ENCODE peak calls at places on chromosomes 4 and X, in seven cellular contexts. One of them, this sample, is unnamed.

GRCh38 chrX:74119016-74119910 is 184.7 kb upstream of the ZCCHC13 start:
- DNase-seq in PC-9: peak
- DNase-seq in tibial artery: no peak
- DNase-seq in choroid plexus epithelial cell: peak
- DNase-seq in H9: no peak
- DNase-seq in GM23338: no peak
- DNase-seq in lower lobe of right lung: no peak
- DNase-seq in this sample: peak

GRCh38 chr4:69760455-69760854 is at the start of gene SULT1B1:
- DNase-seq in PC-9: no peak
- DNase-seq in tibial artery: peak
- DNase-seq in choroid plexus epithelial cell: peak
- DNase-seq in H9: no peak
- DNase-seq in GM23338: no peak
- DNase-seq in lower lobe of right lung: peak
- DNase-seq in this sample: peak

GRCh38 chrX:130051176-130051845 is 59.0 kb downstream of the ELF4 start:
- DNase-seq in PC-9: no peak
- DNase-seq in tibial artery: no peak
- DNase-seq in choroid plexus epithelial cell: no peak
- DNase-seq in H9: no peak
- DNase-seq in GM23338: no peak
- DNase-seq in lower lobe of right lung: no peak
- DNase-seq in this sample: no peak

GRCh38 chr4:3372933-3373465 is 68.8 kb upstream of the HGFAC start:
- DNase-seq in PC-9: no peak
- DNase-seq in tibial artery: peak
- DNase-seq in choroid plexus epithelial cell: no peak
- DNase-seq in H9: no peak
- DNase-seq in GM23338: no peak
- DNase-seq in lower lobe of right lung: peak
- DNase-seq in this sample: peak

GRCh38 chrX:47198026-47198686 is 4.5 kb downstream of the UBA1 start:
- DNase-seq in PC-9: no peak
- DNase-seq in tibial artery: no peak
- DNase-seq in choroid plexus epithelial cell: peak
- DNase-seq in H9: peak
- DNase-seq in GM23338: peak
- DNase-seq in lower lobe of right lung: no peak
- DNase-seq in this sample: no peak

GRCh38 chr4:146273204-146273901 is 59.0 kb downstream of the REELD1 start:
- DNase-seq in PC-9: no peak
- DNase-seq in tibial artery: no peak
- DNase-seq in choroid plexus epithelial cell: no peak
- DNase-seq in H9: no peak
- DNase-seq in GM23338: no peak
- DNase-seq in lower lobe of right lung: no peak
- DNase-seq in this sample: peak

GRCh38 chrX:109719262-109719661 is 13.8 kb downstream of the ACSL4 start:
- DNase-seq in PC-9: no peak
- DNase-seq in tibial artery: no peak
- DNase-seq in choroid plexus epithelial cell: no peak
- DNase-seq in H9: no peak
- DNase-seq in GM23338: peak
- DNase-seq in lower lobe of right lung: no peak
- DNase-seq in this sample: no peak

GRCh38 chr4:129218897-129219296 is 122.9 kb downstream of the C4orf33 start:
- DNase-seq in PC-9: no peak
- DNase-seq in tibial artery: no peak
- DNase-seq in choroid plexus epithelial cell: peak
- DNase-seq in H9: no peak
- DNase-seq in GM23338: no peak
- DNase-seq in lower lobe of right lung: no peak
- DNase-seq in this sample: no peak

GRCh38 chrX:9610774-9611392 is 146.0 kb downstream of the TBL1X start:
- DNase-seq in PC-9: no peak
- DNase-seq in tibial artery: no peak
- DNase-seq in choroid plexus epithelial cell: peak
- DNase-seq in H9: no peak
- DNase-seq in GM23338: no peak
- DNase-seq in lower lobe of right lung: no peak
- DNase-seq in this sample: no peak

GRCh38 chrX:18887177-18887820 is 96.6 kb downstream of the PHKA2 start:
- DNase-seq in PC-9: no peak
- DNase-seq in tibial artery: no peak
- DNase-seq in choroid plexus epithelial cell: no peak
- DNase-seq in H9: no peak
- DNase-seq in GM23338: peak
- DNase-seq in lower lobe of right lung: peak
- DNase-seq in this sample: no peak

GRCh38 chrX:13476384-13476783 is 93.0 kb upstream of the EGFL6 start:
- DNase-seq in PC-9: no peak
- DNase-seq in tibial artery: no peak
- DNase-seq in choroid plexus epithelial cell: no peak
- DNase-seq in H9: no peak
- DNase-seq in GM23338: no peak
- DNase-seq in lower lobe of right lung: no peak
- DNase-seq in this sample: no peak

GRCh38 chr4:107380190-107380589 is 339.8 kb downstream of the PAPSS1 start:
- DNase-seq in PC-9: no peak
- DNase-seq in tibial artery: no peak
- DNase-seq in choroid plexus epithelial cell: peak
- DNase-seq in H9: no peak
- DNase-seq in GM23338: no peak
- DNase-seq in lower lobe of right lung: no peak
- DNase-seq in this sample: no peak

GRCh38 chr4:153785830-153786721 is 2.8 kb downstream of the SFRP2 start:
- DNase-seq in PC-9: no peak
- DNase-seq in tibial artery: no peak
- DNase-seq in choroid plexus epithelial cell: peak
- DNase-seq in H9: no peak
- DNase-seq in GM23338: peak
- DNase-seq in lower lobe of right lung: no peak
- DNase-seq in this sample: no peak
- TF ChIP-seq CTCF in PC-9: peak
- TF ChIP-seq CTCF in tibial artery: peak
- TF ChIP-seq CTCF in choroid plexus epithelial cell: peak
- TF ChIP-seq CTCF in H9: peak
- TF ChIP-seq CTCF in GM23338: peak
- TF ChIP-seq CTCF in lower lobe of right lung: peak
- TF ChIP-seq CTCF in this sample: peak

GRCh38 chrX:123860983-123861382 is 1.1 kb downstream of the XIAP start:
- DNase-seq in PC-9: no peak
- DNase-seq in tibial artery: no peak
- DNase-seq in choroid plexus epithelial cell: peak
- DNase-seq in H9: no peak
- DNase-seq in GM23338: no peak
- DNase-seq in lower lobe of right lung: no peak
- DNase-seq in this sample: no peak

GRCh38 chrX:123859409-123859827 is 435 bp upstream of the XIAP start:
- DNase-seq in PC-9: no peak
- DNase-seq in tibial artery: peak
- DNase-seq in choroid plexus epithelial cell: no peak
- DNase-seq in H9: no peak
- DNase-seq in GM23338: peak
- DNase-seq in lower lobe of right lung: no peak
- DNase-seq in this sample: no peak

GRCh38 chrX:123860506-123860840 is 620 bp downstream of the XIAP start:
- DNase-seq in PC-9: no peak
- DNase-seq in tibial artery: no peak
- DNase-seq in choroid plexus epithelial cell: peak
- DNase-seq in H9: no peak
- DNase-seq in GM23338: no peak
- DNase-seq in lower lobe of right lung: no peak
- DNase-seq in this sample: no peak

GRCh38 chrX:123854329-123854728 is 5.5 kb upstream of the XIAP start:
- DNase-seq in PC-9: no peak
- DNase-seq in tibial artery: no peak
- DNase-seq in choroid plexus epithelial cell: no peak
- DNase-seq in H9: no peak
- DNase-seq in GM23338: no peak
- DNase-seq in lower lobe of right lung: no peak
- DNase-seq in this sample: no peak

GRCh38 chrX:123859828-123860505 is at the start of gene XIAP:
- DNase-seq in PC-9: peak
- DNase-seq in tibial artery: peak
- DNase-seq in choroid plexus epithelial cell: peak
- DNase-seq in H9: peak
- DNase-seq in GM23338: peak
- DNase-seq in lower lobe of right lung: peak
- DNase-seq in this sample: peak
- TF ChIP-seq CTCF in PC-9: no peak
- TF ChIP-seq CTCF in tibial artery: no peak
- TF ChIP-seq CTCF in choroid plexus epithelial cell: peak
- TF ChIP-seq CTCF in H9: no peak
- TF ChIP-seq CTCF in GM23338: no peak
- TF ChIP-seq CTCF in lower lobe of right lung: no peak
- TF ChIP-seq CTCF in this sample: no peak

DNA sequence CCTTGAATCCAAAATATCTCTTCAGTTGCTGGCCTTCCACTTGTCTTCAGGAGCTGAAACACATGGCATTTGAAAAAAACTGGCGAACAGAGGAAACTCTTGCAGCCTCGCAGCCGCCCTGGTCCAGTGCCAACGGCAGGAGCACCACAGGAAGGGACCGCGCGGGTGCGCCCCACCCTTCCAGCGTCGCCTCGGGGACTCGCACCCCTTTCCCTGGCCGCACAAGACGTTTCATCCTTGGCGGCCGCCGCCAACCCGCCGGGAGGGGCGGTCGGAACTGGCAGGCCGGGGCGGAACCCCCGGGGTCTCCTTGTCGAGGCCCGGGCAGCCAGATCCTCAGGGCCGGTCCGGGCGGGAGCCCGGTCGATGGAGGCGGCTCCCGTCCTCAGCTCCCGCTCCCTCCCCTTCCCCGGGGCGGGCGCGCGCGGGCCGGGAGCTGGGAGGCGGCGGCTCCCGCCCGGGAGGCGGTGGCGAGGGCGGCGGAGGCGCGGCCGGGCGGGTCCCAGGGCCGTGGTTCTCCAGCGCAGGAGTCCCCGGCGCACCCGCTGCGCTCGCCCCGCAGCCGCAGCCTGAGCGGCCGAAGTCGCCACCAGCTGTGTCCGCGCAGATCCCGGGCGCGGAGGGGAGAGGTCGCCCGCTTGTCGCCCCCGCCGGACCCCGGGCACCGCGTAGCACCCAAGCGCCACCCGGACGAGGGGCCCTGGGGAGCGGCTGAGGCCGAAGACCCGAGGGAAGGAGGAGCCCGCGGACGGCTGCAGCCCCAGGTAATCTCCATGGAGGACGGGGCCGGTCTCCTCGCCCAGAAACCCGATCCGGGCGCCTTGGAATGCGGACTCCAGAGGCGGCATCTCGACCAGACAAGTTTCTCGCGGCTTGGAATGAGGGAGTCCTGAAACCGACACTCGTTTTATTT is 882 bp upstream of the NDST3 start:
- DNase-seq in PC-9: peak
- DNase-seq in tibial artery: no peak
- DNase-seq in choroid plexus epithelial cell: peak
- DNase-seq in H9: peak
- DNase-seq in GM23338: peak
- DNase-seq in lower lobe of right lung: peak
- DNase-seq in this sample: peak
- TF ChIP-seq CTCF in PC-9: no peak
- TF ChIP-seq CTCF in tibial artery: no peak
- TF ChIP-seq CTCF in choroid plexus epithelial cell: no peak
- TF ChIP-seq CTCF in H9: peak
- TF ChIP-seq CTCF in GM23338: no peak
- TF ChIP-seq CTCF in lower lobe of right lung: no peak
- TF ChIP-seq CTCF in this sample: no peak

DNA sequence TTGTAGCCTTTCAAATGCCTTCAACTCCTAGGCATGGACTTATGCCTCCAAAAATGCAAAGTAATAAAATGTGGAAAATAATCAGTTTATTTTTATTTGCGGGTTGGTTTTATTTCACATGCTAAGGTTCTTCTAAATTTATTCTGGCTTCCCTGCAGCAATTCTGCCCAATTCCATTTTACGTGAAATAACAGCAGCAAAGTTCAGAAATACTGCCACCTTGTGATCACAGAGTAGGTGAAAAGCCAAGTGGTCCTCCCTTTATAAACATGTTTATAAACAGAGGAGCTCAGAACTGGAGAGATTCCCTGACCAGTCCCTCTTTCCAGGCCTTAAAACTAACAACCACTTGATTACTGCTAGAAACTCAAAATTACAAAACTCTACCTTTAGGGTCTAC is 14.7 kb upstream of the DCHS2 start:
- DNase-seq in PC-9: no peak
- DNase-seq in tibial artery: no peak
- DNase-seq in choroid plexus epithelial cell: peak
- DNase-seq in H9: no peak
- DNase-seq in GM23338: peak
- DNase-seq in lower lobe of right lung: no peak
- DNase-seq in this sample: no peak
- TF ChIP-seq CTCF in PC-9: peak
- TF ChIP-seq CTCF in tibial artery: peak
- TF ChIP-seq CTCF in choroid plexus epithelial cell: peak
- TF ChIP-seq CTCF in H9: peak
- TF ChIP-seq CTCF in GM23338: peak
- TF ChIP-seq CTCF in lower lobe of right lung: peak
- TF ChIP-seq CTCF in this sample: peak

This sample was measured in activated CD8-positive, alpha-beta T cell treated with anti-CD3 and anti-CD28 coated beads for 36 hours.